ENCODE peak calls at places on chromosomes 7 and 10, in five cellular contexts. J is lower lobe of right lung; Q is AG08396; T is thoracic aorta; I is activated CD4-positive, alpha-beta memory T cell treated with anti-CD3 and anti-CD28 coated beads for 36 hours. F is an unnamed sample.

GRCh38 chr7:139543801-139544603 is 20.5 kb downstream of the CLEC2L start:
- DNase-seq in J (no peak), Q (no peak), T (no peak), I (no peak), F (no peak)

GRCh38 chr7:81534996-81535395 is 234.9 kb downstream of the HGF start:
- DNase-seq in J (no peak), Q (no peak), T (no peak), I (no peak), F (no peak)

GRCh38 chr7:47601119-47601880 is 19.4 kb upstream of the TNS3 start:
- DNase-seq in J (no peak), Q (no peak), T (no peak), I (no peak), F (peak)

GRCh38 chr10:132281915-132282666 is 25.7 kb downstream of the STK32C start:
- DNase-seq in J (peak), Q (no peak), T (no peak), I (no peak), F (peak)

GRCh38 chr10:70672993-70673928 is 955 bp downstream of the ADAMTS14 start:
- DNase-seq in J (no peak), Q (peak), T (no peak), I (no peak), F (no peak)

GRCh38 chr7:110534241-110534931 is 556.5 kb upstream of the LRRN3 start:
- DNase-seq in J (no peak), Q (no peak), T (no peak), I (no peak), F (no peak)

GRCh38 chr10:70735161-70735560 is 50.0 kb downstream of the TBATA start:
- DNase-seq in J (no peak), Q (no peak), T (no peak), I (no peak), F (no peak)

GRCh38 chr7:159098424-159098786 is 46.3 kb downstream of the VIPR2 start:
- DNase-seq in J (no peak), Q (no peak), T (no peak), I (no peak), F (no peak)

GRCh38 chr10:50909334-50910014 is 24.0 kb upstream of the A1CF start:
- DNase-seq in J (no peak), Q (no peak), T (no peak), I (no peak), F (no peak)

GRCh38 chr10:90621577-90621976 is 236.3 kb downstream of the HTR7 start:
- DNase-seq in J (no peak), Q (peak), T (no peak), I (no peak), F (no peak)

GRCh38 chr7:133633055-133633454 is 380.2 kb downstream of the EXOC4 start:
- DNase-seq in J (no peak), Q (peak), T (no peak), I (no peak), F (no peak)

GRCh38 chr7:9575716-9576115 is 1142.3 kb downstream of the NXPH1 start:
- DNase-seq in J (no peak), Q (no peak), T (no peak), I (no peak), F (no peak)

GRCh38 chr7:24968165-24968564 is 11.8 kb downstream of the OSBPL3 start:
- DNase-seq in J (no peak), Q (no peak), T (no peak), I (no peak), F (no peak)

GRCh38 chr10:52757777-52758176 is 14.8 kb downstream of the MBL2 start:
- DNase-seq in J (no peak), Q (no peak), T (no peak), I (no peak), F (no peak)

GRCh38 chr10:116972136-116972535 is 32.9 kb downstream of the SHTN1 start:
- DNase-seq in J (no peak), Q (no peak), T (no peak), I (no peak), F (no peak)

GRCh38 chr7:50655020-50655419 is 89.8 kb upstream of the DDC start:
- DNase-seq in J (no peak), Q (no peak), T (no peak), I (no peak), F (no peak)

GRCh38 chr10:52239771-52240170 is 74.3 kb upstream of the DKK1 start:
- DNase-seq in J (no peak), Q (no peak), T (no peak), I (no peak), F (no peak)

GRCh38 chr10:482848-483247 is 206.6 kb downstream of the DIP2C start:
- DNase-seq in J (no peak), Q (no peak), T (no peak), I (no peak), F (no peak)

GRCh38 chr10:102235991-102236390 is 5.3 kb downstream of the PITX3 start:
- DNase-seq in J (no peak), Q (no peak), T (no peak), I (no peak), F (no peak)

GRCh38 chr10:26367771-26368170 is 70.4 kb upstream of the APBB1IP start:
- DNase-seq in J (peak), Q (peak), T (no peak), I (peak), F (no peak)

GRCh38 chr7:138753611-138754010 is 44.2 kb upstream of the TMEM213 start:
- DNase-seq in J (no peak), Q (no peak), T (no peak), I (peak), F (no peak)

F was measured in CD14-positive monocyte.